ENCODE peak calls at places on chromosomes 12 and 14, in five cellular contexts. A is T-helper 9 cell; U is GM20000; W is SW480; V is activated CD4-positive, alpha-beta T cell treated with anti-CD3 and anti-CD28 coated beads, Interleukin-2, amount 50 U/mL, for 1 hour. I is an unnamed sample.

GRCh38 chr14:89067293-89067972 is 243.0 kb downstream of the TTC8 start:
- DNase-seq in A (no peak), U (no peak), W (no peak), V (no peak), I (no peak)

GRCh38 chr12:56954956-56955355 is 2.5 kb downstream of the RDH16 start:
- DNase-seq in A (no peak), U (peak), W (no peak), V (no peak), I (no peak)

GRCh38 chr12:124538194-124539082 is 29.0 kb downstream of the NCOR2 start:
- DNase-seq in A (no peak), U (no peak), W (no peak), V (no peak), I (no peak)

GRCh38 chr12:108594-108993 is 42.0 kb downstream of the IQSEC3 start:
- DNase-seq in A (no peak), U (no peak), W (no peak), V (no peak), I (no peak)

GRCh38 chr12:20213851-20214250 is 154.5 kb upstream of the PDE3A start:
- DNase-seq in A (no peak), U (no peak), W (no peak), V (no peak), I (no peak)

GRCh38 chr14:89307409-89307808 is 109.6 kb downstream of the FOXN3 start:
- DNase-seq in A (no peak), U (no peak), W (no peak), V (no peak), I (no peak)

GRCh38 chr14:46661728-46662127 is 10.1 kb upstream of the RPL10L start:
- DNase-seq in A (no peak), U (no peak), W (no peak), V (no peak), I (no peak)

GRCh38 chr12:121911824-121912585 is 6.4 kb upstream of the CFAP251 start:
- DNase-seq in A (no peak), U (no peak), W (no peak), V (no peak), I (no peak)

GRCh38 chr12:14482361-14482760 is 85.3 kb downstream of the PLBD1 start:
- DNase-seq in A (no peak), U (no peak), W (no peak), V (no peak), I (no peak)

GRCh38 chr12:14774944-14775651 is 28.2 kb downstream of the WBP11 start:
- DNase-seq in A (peak), U (no peak), W (peak), V (peak), I (peak)

GRCh38 chr12:24487606-24488005 is 461.3 kb downstream of the BCAT1 start:
- DNase-seq in A (no peak), U (no peak), W (no peak), V (no peak), I (no peak)

GRCh38 chr14:64912256-64912655 is 2.0 kb upstream of the CHURC1 start:
- DNase-seq in A (no peak), U (no peak), W (no peak), V (no peak), I (no peak)

GRCh38 chr12:120598674-120599463 is 17.7 kb upstream of the POP5 start:
- DNase-seq in A (no peak), U (no peak), W (peak), V (no peak), I (no peak)

GRCh38 chr12:105916698-105917059 is 222.1 kb downstream of the NUAK1 start:
- DNase-seq in A (no peak), U (no peak), W (no peak), V (no peak), I (no peak)

GRCh38 chr12:120630139-120630895 is 10.1 kb upstream of the CABP1 start:
- DNase-seq in A (no peak), U (no peak), W (no peak), V (no peak), I (no peak)

GRCh38 chr12:128861226-128862016 is 8.1 kb downstream of the GLT1D1 start:
- DNase-seq in A (no peak), U (no peak), W (no peak), V (no peak), I (no peak)

GRCh38 chr12:780750-781379 is 28.5 kb downstream of the WNK1 start:
- DNase-seq in A (no peak), U (no peak), W (no peak), V (no peak), I (no peak)

GRCh38 chr12:110071504-110071903 is 23.2 kb upstream of the C12orf76 start:
- DNase-seq in A (no peak), U (no peak), W (no peak), V (no peak), I (no peak)

GRCh38 chr14:50675597-50675996 is 7.5 kb upstream of the SAV1 start:
- DNase-seq in A (no peak), U (no peak), W (peak), V (no peak), I (no peak)

GRCh38 chr12:104600790-104601739 is 144.3 kb downstream of the CHST11 start:
- DNase-seq in A (no peak), U (no peak), W (no peak), V (no peak), I (no peak)

GRCh38 chr14:25237845-25238244 is 187.9 kb upstream of the STXBP6 start:
- DNase-seq in A (no peak), U (no peak), W (peak), V (no peak), I (no peak)

GRCh38 chr12:126545411-126545810 is 1480.2 kb downstream of the AACS start:
- DNase-seq in A (no peak), U (no peak), W (no peak), V (no peak), I (no peak)

GRCh38 chr12:114414031-114414865 is 8.3 kb upstream of the TBX5 start:
- DNase-seq in A (no peak), U (no peak), W (no peak), V (no peak), I (no peak)

GRCh38 chr12:52280319-52280795 is 5.9 kb downstream of the KRT86 start:
- DNase-seq in A (no peak), U (no peak), W (peak), V (no peak), I (no peak)